ENCODE peak calls at places on chromosomes 12 and 14, in seven cellular contexts. V, O, I, F, Z, H and N are unnamed samples.

GRCh38 chr12:227923-228845 is 14.2 kb upstream of the SLC6A12 start:
- DNase-seq in O (peak; percentile 83), I (no peak), Z (no peak), V (no peak), H (no peak), F (no peak), N (no peak)

GRCh38 chr14:99124482-99125104 is 147.4 kb downstream of the BCL11B start:
- DNase-seq in Z (no peak), I (no peak), O (no peak), H (no peak), V (no peak), F (no peak), N (no peak)

GRCh38 chr14:102817942-102818940 is 41.0 kb downstream of the TRAF3 start:
- DNase-seq in O (no peak), Z (no peak), I (no peak), H (no peak), F (no peak), V (no peak), N (no peak)

GRCh38 chr14:71698027-71698426 is 234.2 kb upstream of the RGS6 start:
- DNase-seq in I (no peak), H (no peak), O (no peak), V (no peak), Z (no peak), F (no peak), N (no peak)

GRCh38 chr12:68613209-68613904 is 2.7 kb downstream of the RAP1B start:
- DNase-seq in H (no peak), Z (no peak), F (no peak), V (no peak), I (no peak), O (no peak), N (no peak)

GRCh38 chr14:61662437-61663311 is 32.6 kb upstream of the HIF1A start:
- DNase-seq in H (no peak), I (no peak), Z (peak; percentile 59), O (no peak), F (peak; percentile 41), V (no peak), N (no peak)

GRCh38 chr12:77488041-77488620 is 342.6 kb upstream of the NAV3 start:
- DNase-seq in H (no peak), F (no peak), O (no peak), I (no peak), V (no peak), Z (no peak), N (no peak)

GRCh38 chr14:36661506-36662257 is at the start of gene PAX9:
- DNase-seq in I (peak; percentile 93), F (peak; percentile 86), O (peak; percentile 98), Z (peak; percentile 39), H (peak; percentile 26), V (peak; percentile 79), N (no peak)

GRCh38 chr12:116194935-116195431 is 82.5 kb downstream of the MED13L start:
- DNase-seq in V (no peak), I (no peak), H (no peak), O (no peak), F (peak; percentile 8), Z (no peak), N (no peak)

GRCh38 chr12:130419116-130419515 is 81.4 kb downstream of the PIWIL1 start:
- DNase-seq in O (no peak), H (no peak), F (no peak), Z (no peak), V (no peak), I (no peak), N (no peak)

GRCh38 chr14:53952533-53952932 is 4.1 kb downstream of the BMP4 start:
- DNase-seq in Z (no peak), H (no peak), F (no peak), V (no peak), I (peak; percentile 56), O (no peak), N (no peak)

GRCh38 chr14:72932893-72933292 is 6.6 kb downstream of the DCAF4 start:
- DNase-seq in O (no peak), F (no peak), I (no peak), H (no peak), V (no peak), Z (no peak), N (no peak)

GRCh38 chr12:39574785-39575497 is 44.7 kb downstream of the ABCD2 start:
- DNase-seq in V (no peak), F (no peak), H (no peak), I (no peak), Z (no peak), O (no peak), N (no peak)

GRCh38 chr12:5430639-5431603 is 987 bp upstream of the NTF3 start:
- DNase-seq in Z (no peak), V (no peak), O (peak; percentile 74), I (no peak), H (no peak), F (no peak), N (no peak)

GRCh38 chr12:125300249-125300648 is 235.0 kb downstream of the AACS start:
- DNase-seq in I (no peak), V (no peak), H (no peak), O (no peak), Z (no peak), F (no peak), N (no peak)

GRCh38 chr14:88039197-88039596 is 34.3 kb downstream of the GPR65 start:
- DNase-seq in F (no peak), V (no peak), I (no peak), O (no peak), H (no peak), Z (no peak), N (no peak)

GRCh38 chr12:26803552-26803951 is 29.4 kb downstream of the ITPR2 start:
- DNase-seq in F (no peak), I (no peak), H (no peak), V (no peak), O (peak; percentile 90), Z (no peak), N (no peak)

GRCh38 chr12:62933871-62934798 is 815 bp downstream of the PPM1H start:
- DNase-seq in F (peak; percentile 35), V (no peak), O (peak; percentile 93), H (no peak), I (peak; percentile 67), Z (no peak), N (peak; percentile 23)
- TF ChIP-seq CTCF in F (no peak), V (no peak), O (no peak), H (no peak), I (no peak), Z (no peak), N (no peak)

GRCh38 chr12:1797011-1797901 is 23.1 kb upstream of the LRTM2 start:
- DNase-seq in Z (no peak), V (no peak), I (peak; percentile 79), O (no peak), H (no peak), F (peak; percentile 78), N (no peak)
- TF ChIP-seq CTCF in Z (no peak), V (no peak), I (no peak), O (no peak), H (no peak), F (no peak), N (no peak)

DNA sequence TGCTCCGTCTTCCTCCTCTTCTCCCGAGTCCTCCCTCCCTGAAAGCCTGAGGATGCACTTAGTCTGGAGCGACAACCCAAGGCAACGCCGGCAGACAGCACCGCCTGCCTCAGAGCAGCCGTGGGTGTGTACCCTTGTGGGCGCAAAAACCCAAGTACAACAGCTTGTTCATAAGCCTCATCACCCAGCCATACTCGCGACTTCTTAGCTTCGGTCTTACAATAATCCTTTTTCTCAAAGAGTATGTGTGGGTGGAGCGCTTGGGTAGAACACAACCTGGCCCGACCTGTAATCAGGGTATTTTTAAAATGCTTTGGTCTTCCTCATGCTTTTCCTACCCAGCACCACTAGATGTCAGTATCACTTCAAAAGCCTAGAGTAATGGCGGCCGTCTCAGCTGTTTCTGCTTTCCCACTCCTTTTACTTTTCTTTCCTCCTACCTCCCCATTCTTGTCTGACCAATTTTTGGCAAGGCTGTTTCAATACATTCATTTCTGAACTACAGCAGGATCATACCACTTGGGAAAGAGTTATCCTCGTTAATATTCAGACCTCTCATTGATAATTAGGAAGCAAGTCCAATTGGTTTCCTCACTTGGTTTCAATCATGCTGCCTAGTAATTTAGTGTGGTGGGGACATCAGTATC is 198.9 kb downstream of the EPS8 start:
- DNase-seq in I (peak; percentile 49), Z (peak; percentile 70), O (peak; percentile 70), H (peak; percentile 76), F (peak; percentile 43), V (peak; percentile 43), N (peak; percentile 41)
- TF ChIP-seq CTCF in I (peak; percentile 89), Z (peak; percentile 89), O (peak; percentile 94), H (peak; percentile 87), F (peak; percentile 96), V (peak; percentile 98), N (peak; percentile 93)

GRCh38 chr12:41254004-41254403 is 65.9 kb downstream of the PDZRN4 start:
- DNase-seq in V (no peak), O (no peak), Z (no peak), F (no peak), I (no peak), H (no peak), N (no peak)
- TF ChIP-seq CTCF in V (no peak), O (no peak), Z (no peak), F (no peak), I (no peak), H (no peak), N (no peak)

DNA sequence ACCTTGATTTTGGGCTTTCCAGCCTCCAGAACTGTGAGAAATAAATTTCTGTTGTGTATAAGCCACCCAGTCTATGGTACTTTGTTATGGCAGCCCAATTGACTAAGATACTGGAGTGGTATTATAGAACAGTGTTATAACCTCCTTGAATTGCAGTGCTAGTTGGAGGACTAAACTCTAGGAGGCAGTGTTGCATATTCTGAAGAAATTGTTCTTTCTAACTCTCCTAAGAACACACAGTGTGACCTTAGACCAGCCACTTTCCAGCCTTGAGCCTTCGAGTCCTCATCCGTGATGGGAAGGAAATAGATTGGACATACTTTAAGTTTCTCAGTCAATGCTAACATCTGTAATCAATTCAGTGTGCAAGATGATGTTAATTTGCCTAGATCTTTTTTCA is 22.4 kb upstream of the LRRC10 start:
- DNase-seq in Z (no peak), O (no peak), H (no peak), I (no peak), V (no peak), F (no peak), N (no peak)
- TF ChIP-seq CTCF in Z (peak; percentile 11), O (peak; percentile 28), H (peak; percentile 41), I (peak; percentile 15), V (no peak), F (no peak), N (no peak)

GRCh38 chr14:49982082-49982481 is 89.2 kb downstream of the ARF6 start:
- DNase-seq in Z (no peak), F (no peak), I (no peak), H (no peak), O (no peak), V (no peak), N (no peak)

GRCh38 chr14:49988080-49988990 is 95.5 kb downstream of the ARF6 start:
- DNase-seq in I (no peak), H (no peak), Z (no peak), F (no peak), V (no peak), O (no peak), N (no peak)

GRCh38 chr14:49986344-49987014 is 93.6 kb downstream of the ARF6 start:
- DNase-seq in I (no peak), V (no peak), O (no peak), Z (peak; percentile 52), H (no peak), F (no peak), N (no peak)

GRCh38 chr14:49982522-49982951 is 89.7 kb downstream of the ARF6 start:
- DNase-seq in I (no peak), O (peak; percentile 85), H (no peak), V (no peak), F (no peak), Z (no peak), N (no peak)

GRCh38 chr14:49984419-49984818 is 91.5 kb downstream of the ARF6 start:
- DNase-seq in I (no peak), H (no peak), V (no peak), Z (no peak), O (no peak), F (no peak), N (no peak)
- TF ChIP-seq CTCF in I (no peak), H (no peak), V (no peak), Z (no peak), O (no peak), F (no peak), N (no peak)